ENCODE peak calls at places on chromosomes 3 and 15, in four cellular contexts. H, X, J and N are unnamed samples.

GRCh38 chr3:37970802-37971201 is 19.8 kb upstream of the VILL start:
- DNase-seq in H (no peak), X (no peak), J (no peak), N (no peak)

GRCh38 chr15:77243146-77243545 is 172.2 kb upstream of the TSPAN3 start:
- DNase-seq in H (no peak), X (no peak), J (no peak), N (no peak)

GRCh38 chr3:66554178-66554577 is 53.4 kb upstream of the LRIG1 start:
- DNase-seq in H (no peak), X (no peak), J (peak), N (no peak)

GRCh38 chr15:20340331-20340811 is 201.2 kb downstream of the GOLGA6L6 start:
- DNase-seq in H (no peak), X (no peak), J (no peak), N (no peak)

GRCh38 chr3:4597204-4597985 is 104.2 kb downstream of the ITPR1 start:
- DNase-seq in H (no peak), X (no peak), J (peak), N (no peak)

GRCh38 chr3:195803309-195803908 is 8.3 kb downstream of the MUC4 start:
- DNase-seq in H (no peak), X (no peak), J (peak), N (no peak)

GRCh38 chr15:70491183-70491621 is 272.2 kb downstream of the UACA start:
- DNase-seq in H (no peak), X (no peak), J (peak), N (no peak)

GRCh38 chr3:159804726-159805410 is 183.8 kb upstream of the IL12A start:
- DNase-seq in H (no peak), X (peak), J (peak), N (peak)

GRCh38 chr15:76994496-76994895 is 430 bp upstream of the PSTPIP1 start:
- DNase-seq in H (no peak), X (no peak), J (no peak), N (no peak)

GRCh38 chr3:28973621-28974020 is 307.2 kb upstream of the RBMS3 start:
- DNase-seq in H (no peak), X (no peak), J (peak), N (no peak)

GRCh38 chr15:68578960-68579935 is at the start of gene CORO2B:
- DNase-seq in H (no peak), X (peak), J (peak), N (peak)

GRCh38 chr3:115624898-115625297 is 1.6 kb downstream of the GAP43 start:
- DNase-seq in H (no peak), X (no peak), J (no peak), N (no peak)

GRCh38 chr3:66439666-66440344 is 61.0 kb downstream of the LRIG1 start:
- DNase-seq in H (no peak), X (no peak), J (no peak), N (no peak)

GRCh38 chr15:73682597-73683090 is 1.5 kb upstream of the CD276 start:
- DNase-seq in H (no peak), X (no peak), J (no peak), N (no peak)

GRCh38 chr15:74400313-74400850 is 32.9 kb upstream of the CYP11A1 start:
- DNase-seq in H (no peak), X (no peak), J (peak), N (no peak)

GRCh38 chr15:55277116-55277564 is 12.5 kb downstream of the RAB27A start:
- DNase-seq in H (peak), X (no peak), J (no peak), N (no peak)

GRCh38 chr3:112390783-112391641 is 58.1 kb downstream of the CD200 start:
- DNase-seq in H (no peak), X (peak), J (peak), N (peak)

GRCh38 chr3:44468572-44469520 is 8.6 kb downstream of the ZNF445 start:
- DNase-seq in H (no peak), X (no peak), J (peak), N (no peak)